ENCODE peak calls at places on chromosomes 7 and 10, in four cellular contexts. H is neural crest cell, Q is astrocyte of the cerebellum, K is non-pigmented ciliary epithelial cell. Z is an unnamed sample.

GRCh38 chr7:2939193-2939885 is 95.2 kb upstream of the GNA12 start:
- DNase-seq in H (no peak), Q (no peak), K (no peak), Z (no peak)

GRCh38 chr7:2213551-2214215 is 19.1 kb downstream of the MAD1L1 start:
- DNase-seq in H (no peak), Q (no peak), K (no peak), Z (no peak)

GRCh38 chr10:4763960-4764428 is 62.0 kb upstream of the AKR1E2 start:
- DNase-seq in H (no peak), Q (peak; percentile 70), K (no peak), Z (no peak)

GRCh38 chr10:102669206-102670064 is 25.2 kb downstream of the TRIM8 start:
- DNase-seq in H (no peak), Q (no peak), K (no peak), Z (no peak)

GRCh38 chr7:106313456-106313891 is 28.7 kb upstream of the NAMPT start:
- DNase-seq in H (no peak), Q (peak; percentile 60), K (peak; percentile 69), Z (peak; percentile 47)

GRCh38 chr7:78062214-78062613 is 263.6 kb downstream of the PHTF2 start:
- DNase-seq in H (no peak), Q (no peak), K (no peak), Z (no peak)

GRCh38 chr10:43138757-43139241 is 554 bp downstream of the CSGALNACT2 start:
- DNase-seq in H (no peak), Q (no peak), K (peak; percentile 11), Z (no peak)

GRCh38 chr7:47491637-47492036 is 90.3 kb downstream of the TNS3 start:
- DNase-seq in H (no peak), Q (no peak), K (no peak), Z (no peak)

GRCh38 chr10:515674-516073 is 173.8 kb downstream of the DIP2C start:
- DNase-seq in H (no peak), Q (no peak), K (no peak), Z (no peak)

GRCh38 chr10:117678106-117678505 is 135.6 kb downstream of the EMX2 start:
- DNase-seq in H (no peak), Q (no peak), K (no peak), Z (no peak)

GRCh38 chr7:55087521-55087961 is 68.7 kb downstream of the EGFR start:
- DNase-seq in H (no peak), Q (no peak), K (no peak), Z (no peak)

GRCh38 chr10:51430506-51430905 is 268.9 kb downstream of the CSTF2T start:
- DNase-seq in H (no peak), Q (no peak), K (no peak), Z (no peak)

GRCh38 chr7:90766814-90767564 is 170.9 kb downstream of the CDK14 start:
- DNase-seq in H (no peak), Q (no peak), K (peak; percentile 40), Z (no peak)

GRCh38 chr7:28986028-28986427 is 27.9 kb upstream of the TRIL start:
- DNase-seq in H (no peak), Q (no peak), K (no peak), Z (no peak)

GRCh38 chr10:101812606-101813005 is 5.6 kb downstream of the OGA start:
- DNase-seq in H (no peak), Q (no peak), K (no peak), Z (no peak)

GRCh38 chr7:6159524-6160011 is 112.9 kb downstream of the CYTH3 start:
- DNase-seq in H (no peak), Q (no peak), K (no peak), Z (no peak)

GRCh38 chr7:90192876-90193765 is 18.4 kb upstream of the STEAP2 start:
- DNase-seq in H (no peak), Q (no peak), K (no peak), Z (no peak)

GRCh38 chr10:124306922-124307371 is 111.8 kb downstream of the OAT start:
- DNase-seq in H (no peak), Q (no peak), K (no peak), Z (peak; percentile 2)

GRCh38 chr10:110528224-110528997 is 30.7 kb downstream of the DUSP5 start:
- DNase-seq in H (no peak), Q (no peak), K (no peak), Z (no peak)

GRCh38 chr7:80335473-80336232 is 176.2 kb downstream of the GNAT3 start:
- DNase-seq in H (no peak), Q (no peak), K (no peak), Z (no peak)

GRCh38 chr7:95605275-95605674 is 9.0 kb upstream of the PDK4 start:
- DNase-seq in H (no peak), Q (no peak), K (no peak), Z (no peak)

GRCh38 chr10:8360814-8361509 is 306.5 kb downstream of the GATA3 start:
- DNase-seq in H (no peak), Q (no peak), K (no peak), Z (no peak)

GRCh38 chr7:132941433-132941832 is 140.5 kb downstream of the CHCHD3 start:
- DNase-seq in H (no peak), Q (no peak), K (no peak), Z (no peak)

GRCh38 chr7:144835166-144835611 is 664 bp downstream of the TPK1 start:
- DNase-seq in H (peak; percentile 43), Q (no peak), K (no peak), Z (no peak)

GRCh38 chr10:14356921-14357320 is 26.2 kb upstream of the FRMD4A start:
- DNase-seq in H (no peak), Q (peak; percentile 85), K (no peak), Z (no peak)

GRCh38 chr10:71888623-71889387 is 37.8 kb upstream of the PSAP start:
- DNase-seq in H (peak; percentile 48), Q (peak; percentile 23), K (peak; percentile 34), Z (no peak)

GRCh38 chr7:44283381-44284211 is 41.8 kb downstream of the CAMK2B start:
- DNase-seq in H (no peak), Q (no peak), K (no peak), Z (no peak)

GRCh38 chr7:142709921-142710320 is 39.4 kb upstream of the PRSS1 start:
- DNase-seq in H (no peak), Q (no peak), K (no peak), Z (no peak)

Z was measured in glomerular endothelial cell.